ENCODE peak calls at places on chromosomes 11 and 22, in ten cellular contexts. One of them, this sample, is unnamed.

GRCh38 chr11:67617243-67617953 is 10.7 kb downstream of the NDUFV1 start:
- DNase-seq in H1: peak; percentile 41
- DNase-seq in GM12864: no peak
- DNase-seq in dorsolateral prefrontal cortex: no peak
- DNase-seq in BE2C: no peak
- DNase-seq in mammary epithelial cell: no peak
- DNase-seq in foreskin fibroblast: no peak
- DNase-seq in choroid plexus epithelial cell: no peak
- DNase-seq in PC-9: no peak
- DNase-seq in adrenal gland: no peak
- DNase-seq in this sample: peak; percentile 14

GRCh38 chr11:1839924-1840779 is 1.4 kb downstream of the TNNI2 start:
- DNase-seq in H1: no peak
- DNase-seq in GM12864: peak; percentile 45
- DNase-seq in dorsolateral prefrontal cortex: no peak
- DNase-seq in BE2C: no peak
- DNase-seq in mammary epithelial cell: no peak
- DNase-seq in foreskin fibroblast: no peak
- DNase-seq in choroid plexus epithelial cell: no peak
- DNase-seq in PC-9: no peak
- DNase-seq in adrenal gland: peak; percentile 47
- DNase-seq in this sample: no peak

GRCh38 chr22:19234126-19234896 is 55.8 kb upstream of the SLC25A1 start:
- DNase-seq in H1: no peak
- DNase-seq in GM12864: no peak
- DNase-seq in dorsolateral prefrontal cortex: no peak
- DNase-seq in BE2C: no peak
- DNase-seq in mammary epithelial cell: no peak
- DNase-seq in foreskin fibroblast: no peak
- DNase-seq in choroid plexus epithelial cell: no peak
- DNase-seq in PC-9: no peak
- DNase-seq in adrenal gland: no peak
- DNase-seq in this sample: no peak

GRCh38 chr11:74683279-74683871 is 47.9 kb downstream of the CHRDL2 start:
- DNase-seq in H1: peak; percentile 75
- DNase-seq in GM12864: no peak
- DNase-seq in dorsolateral prefrontal cortex: peak; percentile 81
- DNase-seq in BE2C: peak; percentile 54
- DNase-seq in mammary epithelial cell: no peak
- DNase-seq in foreskin fibroblast: no peak
- DNase-seq in choroid plexus epithelial cell: no peak
- DNase-seq in PC-9: no peak
- DNase-seq in adrenal gland: peak; percentile 23
- DNase-seq in this sample: no peak

GRCh38 chr11:14538271-14538925 is 18.2 kb upstream of the PSMA1 start:
- DNase-seq in H1: no peak
- DNase-seq in GM12864: no peak
- DNase-seq in dorsolateral prefrontal cortex: no peak
- DNase-seq in BE2C: no peak
- DNase-seq in mammary epithelial cell: no peak
- DNase-seq in foreskin fibroblast: no peak
- DNase-seq in choroid plexus epithelial cell: no peak
- DNase-seq in PC-9: no peak
- DNase-seq in adrenal gland: no peak
- DNase-seq in this sample: no peak

GRCh38 chr11:84398017-84398626 is 1112.0 kb upstream of the CCDC90B start:
- DNase-seq in H1: no peak
- DNase-seq in GM12864: no peak
- DNase-seq in dorsolateral prefrontal cortex: no peak
- DNase-seq in BE2C: peak; percentile 59
- DNase-seq in mammary epithelial cell: peak; percentile 4
- DNase-seq in foreskin fibroblast: no peak
- DNase-seq in choroid plexus epithelial cell: peak; percentile 56
- DNase-seq in PC-9: no peak
- DNase-seq in adrenal gland: peak; percentile 18
- DNase-seq in this sample: peak; percentile 43

GRCh38 chr11:15563054-15563453 is 448.3 kb downstream of the INSC start:
- DNase-seq in H1: no peak
- DNase-seq in GM12864: no peak
- DNase-seq in dorsolateral prefrontal cortex: no peak
- DNase-seq in BE2C: no peak
- DNase-seq in mammary epithelial cell: no peak
- DNase-seq in foreskin fibroblast: no peak
- DNase-seq in choroid plexus epithelial cell: no peak
- DNase-seq in PC-9: no peak
- DNase-seq in adrenal gland: no peak
- DNase-seq in this sample: no peak

GRCh38 chr11:129278586-129279319 is 86.6 kb upstream of the ARHGAP32 start:
- DNase-seq in H1: no peak
- DNase-seq in GM12864: no peak
- DNase-seq in dorsolateral prefrontal cortex: no peak
- DNase-seq in BE2C: peak; percentile 18
- DNase-seq in mammary epithelial cell: peak; percentile 12
- DNase-seq in foreskin fibroblast: peak; percentile 23
- DNase-seq in choroid plexus epithelial cell: no peak
- DNase-seq in PC-9: no peak
- DNase-seq in adrenal gland: peak; percentile 17
- DNase-seq in this sample: no peak

GRCh38 chr11:122459064-122459463 is 196.5 kb upstream of the UBASH3B start:
- DNase-seq in H1: no peak
- DNase-seq in GM12864: no peak
- DNase-seq in dorsolateral prefrontal cortex: no peak
- DNase-seq in BE2C: no peak
- DNase-seq in mammary epithelial cell: no peak
- DNase-seq in foreskin fibroblast: no peak
- DNase-seq in choroid plexus epithelial cell: no peak
- DNase-seq in PC-9: no peak
- DNase-seq in adrenal gland: no peak
- DNase-seq in this sample: no peak

GRCh38 chr11:122451911-122452310 is 203.6 kb upstream of the UBASH3B start:
- DNase-seq in H1: no peak
- DNase-seq in GM12864: no peak
- DNase-seq in dorsolateral prefrontal cortex: no peak
- DNase-seq in BE2C: no peak
- DNase-seq in mammary epithelial cell: no peak
- DNase-seq in foreskin fibroblast: no peak
- DNase-seq in choroid plexus epithelial cell: no peak
- DNase-seq in PC-9: no peak
- DNase-seq in adrenal gland: no peak
- DNase-seq in this sample: no peak

GRCh38 chr11:122453586-122453985 is 201.9 kb upstream of the UBASH3B start:
- DNase-seq in H1: no peak
- DNase-seq in GM12864: no peak
- DNase-seq in dorsolateral prefrontal cortex: no peak
- DNase-seq in BE2C: no peak
- DNase-seq in mammary epithelial cell: no peak
- DNase-seq in foreskin fibroblast: no peak
- DNase-seq in choroid plexus epithelial cell: no peak
- DNase-seq in PC-9: no peak
- DNase-seq in adrenal gland: no peak
- DNase-seq in this sample: no peak
- TF ChIP-seq CTCF in H1: no peak
- TF ChIP-seq CTCF in GM12864: no peak
- TF ChIP-seq CTCF in dorsolateral prefrontal cortex: no peak
- TF ChIP-seq CTCF in BE2C: no peak
- TF ChIP-seq CTCF in mammary epithelial cell: no peak
- TF ChIP-seq CTCF in foreskin fibroblast: no peak
- TF ChIP-seq CTCF in choroid plexus epithelial cell: no peak
- TF ChIP-seq CTCF in PC-9: no peak
- TF ChIP-seq CTCF in adrenal gland: no peak
- TF ChIP-seq CTCF in this sample: no peak

GRCh38 chr11:118621898-118622375 is 14.5 kb downstream of the PHLDB1 start:
- DNase-seq in H1: no peak
- DNase-seq in GM12864: no peak
- DNase-seq in dorsolateral prefrontal cortex: no peak
- DNase-seq in BE2C: no peak
- DNase-seq in mammary epithelial cell: no peak
- DNase-seq in foreskin fibroblast: no peak
- DNase-seq in choroid plexus epithelial cell: no peak
- DNase-seq in PC-9: no peak
- DNase-seq in adrenal gland: no peak
- DNase-seq in this sample: no peak

GRCh38 chr11:118621071-118621815 is 13.8 kb downstream of the PHLDB1 start:
- DNase-seq in H1: peak; percentile 89
- DNase-seq in GM12864: no peak
- DNase-seq in dorsolateral prefrontal cortex: peak; percentile 86
- DNase-seq in BE2C: peak; percentile 94
- DNase-seq in mammary epithelial cell: peak; percentile 92
- DNase-seq in foreskin fibroblast: peak; percentile 87
- DNase-seq in choroid plexus epithelial cell: peak; percentile 90
- DNase-seq in PC-9: peak; percentile 82
- DNase-seq in adrenal gland: peak; percentile 94
- DNase-seq in this sample: peak; percentile 97

GRCh38 chr11:118620529-118621070 is 13.2 kb downstream of the PHLDB1 start:
- DNase-seq in H1: no peak
- DNase-seq in GM12864: no peak
- DNase-seq in dorsolateral prefrontal cortex: no peak
- DNase-seq in BE2C: no peak
- DNase-seq in mammary epithelial cell: no peak
- DNase-seq in foreskin fibroblast: no peak
- DNase-seq in choroid plexus epithelial cell: no peak
- DNase-seq in PC-9: peak; percentile 86
- DNase-seq in adrenal gland: no peak
- DNase-seq in this sample: peak; percentile 93

GRCh38 chr11:118623291-118623655 is 15.9 kb downstream of the PHLDB1 start:
- DNase-seq in H1: no peak
- DNase-seq in GM12864: no peak
- DNase-seq in dorsolateral prefrontal cortex: no peak
- DNase-seq in BE2C: peak; percentile 88
- DNase-seq in mammary epithelial cell: peak; percentile 95
- DNase-seq in foreskin fibroblast: no peak
- DNase-seq in choroid plexus epithelial cell: peak; percentile 56
- DNase-seq in PC-9: no peak
- DNase-seq in adrenal gland: no peak
- DNase-seq in this sample: no peak

DNA sequence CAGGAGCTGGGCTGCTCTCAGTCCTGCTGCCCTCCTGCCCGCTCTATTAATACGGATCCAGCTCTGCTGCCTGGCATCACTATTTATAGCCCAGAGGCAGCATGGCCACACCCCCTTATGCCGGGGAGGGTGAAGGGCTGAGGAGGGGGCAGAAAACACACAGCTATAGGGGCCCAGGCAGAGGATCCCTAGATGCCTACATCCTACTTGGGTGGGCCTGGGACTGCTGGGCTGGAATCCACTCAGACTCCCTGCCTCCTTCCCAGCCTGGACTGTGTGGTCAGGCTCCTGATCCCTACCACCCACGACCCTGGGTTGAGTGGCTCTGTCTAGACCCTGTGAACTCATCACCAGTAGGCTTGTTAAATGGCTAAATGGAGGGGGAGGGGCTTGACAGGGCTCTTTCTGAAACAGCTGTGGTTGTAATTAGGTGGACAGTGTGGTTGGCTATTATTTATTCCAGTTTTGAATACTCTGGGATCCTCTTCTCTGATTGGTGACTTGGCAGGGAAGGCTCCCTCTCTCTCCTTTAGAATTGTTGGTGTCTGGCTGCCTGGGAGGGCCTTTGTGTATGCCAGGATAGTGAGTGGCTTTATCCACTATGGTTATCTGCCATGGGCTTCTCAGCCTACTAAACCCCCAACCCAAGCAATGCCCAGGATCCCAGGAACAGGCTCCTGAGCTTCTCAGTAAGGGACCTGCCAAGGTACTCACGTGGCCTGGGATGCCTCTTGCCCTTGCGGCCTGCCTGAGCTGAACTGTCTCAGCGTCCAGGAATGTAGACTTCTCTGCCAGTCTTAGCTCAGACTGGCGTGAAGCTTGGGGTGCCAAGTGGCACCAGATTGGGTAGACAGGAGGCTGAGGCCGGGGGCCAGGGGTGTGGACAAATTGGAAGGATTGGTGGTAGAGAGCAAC is 15.2 kb downstream of the PHLDB1 start:
- DNase-seq in H1: no peak
- DNase-seq in GM12864: no peak
- DNase-seq in dorsolateral prefrontal cortex: peak; percentile 34
- DNase-seq in BE2C: peak; percentile 88
- DNase-seq in mammary epithelial cell: peak; percentile 95
- DNase-seq in foreskin fibroblast: peak; percentile 69
- DNase-seq in choroid plexus epithelial cell: peak; percentile 70
- DNase-seq in PC-9: peak; percentile 98
- DNase-seq in adrenal gland: peak; percentile 88
- DNase-seq in this sample: no peak
- H3K4me3 ChIP-seq in H1: peak overlapping the region; percentile 69
- H3K4me3 ChIP-seq in GM12864: no peak overlapping the region
- H3K4me3 ChIP-seq in dorsolateral prefrontal cortex: peak overlapping the region; percentile 43
- H3K4me3 ChIP-seq in BE2C: peak overlapping the region; percentile 94
- H3K4me3 ChIP-seq in mammary epithelial cell: peak overlapping the region; percentile 73
- H3K4me3 ChIP-seq in foreskin fibroblast: peak overlapping the region; percentile 56
- H3K4me3 ChIP-seq in choroid plexus epithelial cell: peak overlapping the region; percentile 69
- H3K4me3 ChIP-seq in PC-9: peak overlapping the region; percentile 67
- H3K4me3 ChIP-seq in adrenal gland: no peak overlapping the region
- H3K4me3 ChIP-seq in this sample: peak overlapping the region; percentile 63

DNA sequence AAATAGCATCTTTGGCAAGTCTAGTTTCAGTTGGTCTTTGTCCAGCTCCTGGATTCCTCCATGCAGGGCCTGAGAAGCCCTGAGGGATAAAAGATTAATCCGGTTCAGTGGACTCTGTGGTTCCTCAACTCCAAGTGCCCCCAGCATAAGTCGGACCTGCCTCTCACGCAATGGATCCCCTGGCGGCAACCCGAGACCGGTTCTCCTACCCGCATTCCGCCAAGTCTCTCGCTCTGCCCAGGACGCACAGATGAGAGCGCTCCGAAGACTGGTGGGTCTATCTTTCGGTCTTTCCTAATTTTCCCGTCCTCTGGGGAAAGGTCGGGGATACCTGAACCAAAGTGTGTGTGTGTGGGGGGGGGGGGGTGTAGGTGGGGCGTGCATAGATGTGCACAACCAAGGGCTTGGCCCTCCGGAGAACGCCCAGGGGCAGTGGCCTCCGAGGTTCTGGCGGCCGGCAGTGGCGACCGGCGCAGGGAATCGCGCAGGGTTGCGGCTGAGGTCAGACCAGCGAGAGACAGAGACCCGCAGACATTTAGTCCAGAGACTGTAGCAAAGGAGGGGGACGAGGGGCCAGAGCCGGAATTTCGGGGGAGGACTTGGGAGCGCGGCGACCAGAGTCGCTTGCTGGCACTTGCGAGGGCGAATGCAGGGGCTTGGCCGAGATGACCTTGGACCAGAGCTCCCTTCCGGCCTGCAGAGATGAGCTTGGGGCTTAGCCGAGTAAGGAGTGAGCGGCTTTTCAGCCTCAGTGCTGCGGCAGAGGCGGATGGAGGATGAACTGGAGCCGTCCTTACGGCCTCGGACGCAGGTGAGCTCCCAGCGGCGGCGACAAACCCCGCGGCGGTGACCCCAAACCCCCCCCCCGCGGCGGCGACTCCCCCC is 712 bp upstream of the SLC2A11 start:
- DNase-seq in H1: peak; percentile 72
- DNase-seq in GM12864: no peak
- DNase-seq in dorsolateral prefrontal cortex: no peak
- DNase-seq in BE2C: peak; percentile 50
- DNase-seq in mammary epithelial cell: peak; percentile 41
- DNase-seq in foreskin fibroblast: no peak
- DNase-seq in choroid plexus epithelial cell: peak; percentile 48
- DNase-seq in PC-9: peak; percentile 90
- DNase-seq in adrenal gland: peak; percentile 57
- DNase-seq in this sample: peak; percentile 80
- TF ChIP-seq CTCF in H1: peak; percentile 18
- TF ChIP-seq CTCF in GM12864: no peak
- TF ChIP-seq CTCF in dorsolateral prefrontal cortex: no peak
- TF ChIP-seq CTCF in BE2C: peak; percentile 25
- TF ChIP-seq CTCF in mammary epithelial cell: peak; percentile 24
- TF ChIP-seq CTCF in foreskin fibroblast: no peak
- TF ChIP-seq CTCF in choroid plexus epithelial cell: peak; percentile 39
- TF ChIP-seq CTCF in PC-9: no peak
- TF ChIP-seq CTCF in adrenal gland: peak; percentile 36
- TF ChIP-seq CTCF in this sample: no peak

GRCh38 chr11:28241760-28242159 is 133.6 kb downstream of the METTL15 start:
- DNase-seq in H1: no peak
- DNase-seq in GM12864: no peak
- DNase-seq in dorsolateral prefrontal cortex: no peak
- DNase-seq in BE2C: no peak
- DNase-seq in mammary epithelial cell: no peak
- DNase-seq in foreskin fibroblast: no peak
- DNase-seq in choroid plexus epithelial cell: no peak
- DNase-seq in PC-9: no peak
- DNase-seq in adrenal gland: no peak
- DNase-seq in this sample: no peak

GRCh38 chr11:28245131-28245530 is 136.9 kb downstream of the METTL15 start:
- DNase-seq in H1: no peak
- DNase-seq in GM12864: no peak
- DNase-seq in dorsolateral prefrontal cortex: no peak
- DNase-seq in BE2C: no peak
- DNase-seq in mammary epithelial cell: no peak
- DNase-seq in foreskin fibroblast: no peak
- DNase-seq in choroid plexus epithelial cell: peak; percentile 55
- DNase-seq in PC-9: no peak
- DNase-seq in adrenal gland: no peak
- DNase-seq in this sample: no peak

GRCh38 chr11:28242596-28242995 is 134.4 kb downstream of the METTL15 start:
- DNase-seq in H1: no peak
- DNase-seq in GM12864: no peak
- DNase-seq in dorsolateral prefrontal cortex: no peak
- DNase-seq in BE2C: no peak
- DNase-seq in mammary epithelial cell: no peak
- DNase-seq in foreskin fibroblast: no peak
- DNase-seq in choroid plexus epithelial cell: peak; percentile 39
- DNase-seq in PC-9: no peak
- DNase-seq in adrenal gland: no peak
- DNase-seq in this sample: no peak

GRCh38 chr11:28243596-28243995 is 135.4 kb downstream of the METTL15 start:
- DNase-seq in H1: no peak
- DNase-seq in GM12864: no peak
- DNase-seq in dorsolateral prefrontal cortex: no peak
- DNase-seq in BE2C: no peak
- DNase-seq in mammary epithelial cell: no peak
- DNase-seq in foreskin fibroblast: peak; percentile 12
- DNase-seq in choroid plexus epithelial cell: no peak
- DNase-seq in PC-9: no peak
- DNase-seq in adrenal gland: no peak
- DNase-seq in this sample: no peak

DNA sequence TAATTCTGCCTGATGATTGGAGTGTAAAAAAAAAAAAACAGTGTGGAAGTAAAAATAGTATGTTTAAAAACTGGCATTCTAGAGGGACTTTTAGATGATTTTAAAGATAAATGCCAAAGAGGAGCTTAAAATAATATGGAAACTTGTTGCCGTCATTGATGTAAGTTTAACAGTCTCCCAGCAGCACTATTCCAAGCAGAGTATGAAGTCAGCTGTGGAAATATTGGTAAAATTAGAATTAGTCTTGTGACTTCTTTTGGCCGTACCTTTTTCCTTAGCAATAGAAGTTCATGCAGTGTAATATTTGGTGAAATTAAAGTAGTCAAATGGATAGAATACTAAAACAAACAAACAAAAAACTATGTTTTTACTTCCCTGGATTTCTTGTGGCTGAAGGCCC is 134.9 kb downstream of the METTL15 start:
- DNase-seq in H1: no peak
- DNase-seq in GM12864: no peak
- DNase-seq in dorsolateral prefrontal cortex: no peak
- DNase-seq in BE2C: no peak
- DNase-seq in mammary epithelial cell: no peak
- DNase-seq in foreskin fibroblast: no peak
- DNase-seq in choroid plexus epithelial cell: peak; percentile 13
- DNase-seq in PC-9: no peak
- DNase-seq in adrenal gland: no peak
- DNase-seq in this sample: no peak
- H3K4me3 ChIP-seq in H1: no peak overlapping the region
- H3K4me3 ChIP-seq in GM12864: no peak overlapping the region
- H3K4me3 ChIP-seq in dorsolateral prefrontal cortex: no peak overlapping the region
- H3K4me3 ChIP-seq in BE2C: no peak overlapping the region
- H3K4me3 ChIP-seq in mammary epithelial cell: no peak overlapping the region
- H3K4me3 ChIP-seq in foreskin fibroblast: no peak overlapping the region
- H3K4me3 ChIP-seq in choroid plexus epithelial cell: no peak overlapping the region
- H3K4me3 ChIP-seq in PC-9: no peak overlapping the region
- H3K4me3 ChIP-seq in adrenal gland: no peak overlapping the region
- H3K4me3 ChIP-seq in this sample: no peak overlapping the region

This sample was measured in Caco-2.